ENCODE peak calls at places on chromosomes 16 and 17, in nine cellular contexts. Q is activated naive CD4-positive, alpha-beta T cell; H is hypothalamus; G is activated CD4-positive, alpha-beta T cell treated with anti-CD3 and anti-CD28 coated beads, Interleukin-2, amount 10 ng/mL, durations not matched to agents 24 days and 14 days; N is thoracic aorta; C is T-helper 17 cell; A is effector CD8-positive, alpha-beta T cell; U is astrocyte of the cerebellum; O is AG10803. S is an unnamed sample.

GRCh38 chr16:2428051-2428786 is 1.0 kb upstream of the CCNF start:
- DNase-seq in O (no peak), U (no peak), A (no peak), H (no peak), G (peak), Q (no peak), N (no peak), C (no peak), S (no peak)

GRCh38 chr17:63376949-63377348 is 69.2 kb downstream of the CYB561 start:
- DNase-seq in Q (no peak), H (no peak), C (no peak), O (no peak), N (no peak), G (no peak), A (no peak), U (no peak), S (no peak)

GRCh38 chr16:66036775-66037715 is 329.4 kb upstream of the CDH5 start:
- DNase-seq in U (peak), C (no peak), H (no peak), Q (no peak), O (peak), A (no peak), N (no peak), G (no peak), S (no peak)

GRCh38 chr16:57938936-57939871 is 31.7 kb downstream of the CNGB1 start:
- DNase-seq in Q (no peak), U (peak), O (peak), N (no peak), G (no peak), C (no peak), H (peak), A (no peak), S (no peak)

GRCh38 chr17:37848690-37849616 is 75.3 kb upstream of the TBC1D3K start:
- DNase-seq in H (no peak), O (peak), U (peak), G (peak), A (no peak), C (no peak), N (no peak), Q (no peak), S (no peak)

GRCh38 chr16:69833791-69834282 is 71.7 kb downstream of the WWP2 start:
- DNase-seq in N (no peak), C (no peak), O (no peak), G (no peak), U (no peak), H (no peak), Q (no peak), A (no peak), S (no peak)

GRCh38 chr16:3193221-3194212 is 5.5 kb downstream of the OR1F1 start:
- DNase-seq in H (no peak), A (no peak), Q (no peak), O (no peak), U (no peak), C (no peak), N (no peak), G (no peak), S (no peak)

GRCh38 chr16:11625769-11626168 is 39.0 kb upstream of the LITAF start:
- DNase-seq in N (no peak), O (no peak), H (no peak), U (no peak), G (no peak), A (no peak), Q (no peak), C (no peak), S (no peak)

GRCh38 chr17:8003594-8004181 is 1.3 kb downstream of the GUCY2D start:
- DNase-seq in Q (no peak), U (no peak), H (no peak), A (no peak), O (no peak), G (no peak), C (no peak), N (no peak), S (no peak)

GRCh38 chr17:10166181-10166935 is 32.0 kb downstream of the GAS7 start:
- DNase-seq in C (no peak), H (no peak), U (no peak), G (no peak), O (peak), A (no peak), N (no peak), Q (no peak), S (no peak)

GRCh38 chr16:67542464-67542863 is 13.8 kb downstream of the RIPOR1 start:
- DNase-seq in C (peak), G (peak), A (peak), O (peak), U (no peak), N (no peak), Q (no peak), H (no peak), S (peak)

GRCh38 chr17:28598389-28598788 is 436 bp downstream of the SPAG5 start:
- DNase-seq in Q (no peak), O (no peak), A (no peak), N (no peak), U (no peak), H (no peak), G (no peak), C (no peak), S (no peak)

GRCh38 chr17:74527081-74527480 is 4.2 kb downstream of the CD300LB start:
- DNase-seq in Q (no peak), H (no peak), G (no peak), A (no peak), O (no peak), C (no peak), N (no peak), U (no peak), S (no peak)

GRCh38 chr17:81928497-81929252 is 1.1 kb upstream of the MAFG start:
- DNase-seq in G (no peak), N (no peak), C (no peak), Q (no peak), A (no peak), U (no peak), O (no peak), H (peak), S (no peak)

GRCh38 chr17:1673041-1673790 is 11.5 kb downstream of the PRPF8 start:
- DNase-seq in A (no peak), N (no peak), G (peak), U (no peak), Q (no peak), C (no peak), H (no peak), O (no peak), S (no peak)

GRCh38 chr16:55470533-55471371 is 8.2 kb upstream of the MMP2 start:
- DNase-seq in C (no peak), U (peak), O (peak), N (no peak), H (peak), Q (no peak), G (no peak), A (no peak), S (no peak)

GRCh38 chr16:75820672-75821071 is 94.4 kb upstream of the CPHXL start:
- DNase-seq in N (no peak), A (no peak), O (no peak), G (no peak), U (no peak), C (no peak), Q (no peak), H (no peak), S (no peak)

GRCh38 chr17:60372790-60373483 is 19.0 kb downstream of the USP32 start:
- DNase-seq in C (no peak), O (peak), Q (no peak), G (no peak), N (no peak), U (no peak), A (no peak), H (no peak), S (no peak)

GRCh38 chr16:81616321-81617020 is 162.6 kb upstream of the PLCG2 start:
- DNase-seq in U (no peak), C (peak), A (peak), G (peak), O (peak), N (no peak), Q (peak), H (peak), S (peak)

GRCh38 chr16:53257001-53257400 is 177.3 kb upstream of the RBL2 start:
- DNase-seq in C (no peak), O (peak), H (no peak), U (peak), Q (no peak), N (no peak), A (no peak), G (no peak), S (no peak)

GRCh38 chr17:58412064-58412703 is 5.2 kb downstream of the RNF43 start:
- DNase-seq in G (no peak), C (no peak), H (no peak), O (no peak), N (no peak), A (no peak), U (no peak), Q (no peak), S (no peak)

GRCh38 chr17:42519546-42520444 is 16.2 kb upstream of the NAGLU start:
- DNase-seq in Q (no peak), A (no peak), O (peak), G (no peak), C (no peak), U (peak), H (peak), N (peak), S (no peak)